ENCODE peak calls at places on chromosomes 1 and 21, in six cellular contexts. E is adrenal gland, U is tibial nerve, V is lower leg skin, Z is breast epithelium, X is suprapubic skin. Y is an unnamed sample.

GRCh38 chr21:14916676-14917141 is 148.1 kb downstream of the NRIP1 start:
- DNase-seq in Z (no peak), X (no peak), V (no peak), U (no peak), E (no peak), Y (no peak)

GRCh38 chr1:3746784-3747521 is 5.3 kb upstream of the CCDC27 start:
- DNase-seq in Z (peak), X (peak), V (peak), E (peak), U (peak), Y (peak)

GRCh38 chr1:2115922-2116341 is 65.7 kb downstream of the PRKCZ start:
- DNase-seq in U (no peak), V (no peak), X (no peak), E (no peak), Z (no peak), Y (no peak)

GRCh38 chr1:170461362-170461761 is 70.6 kb upstream of the GORAB start:
- DNase-seq in U (no peak), E (no peak), Z (no peak), V (no peak), X (no peak), Y (no peak)

GRCh38 chr1:237258871-237259270 is 216.9 kb downstream of the RYR2 start:
- DNase-seq in U (no peak), Z (no peak), X (no peak), E (no peak), V (no peak), Y (no peak)

GRCh38 chr21:30336596-30336995 is 898 bp downstream of the KRTAP27-1 start:
- DNase-seq in Z (no peak), E (no peak), X (no peak), U (no peak), V (no peak), Y (no peak)

GRCh38 chr21:36338975-36339374 is 19.0 kb downstream of the MORC3 start:
- DNase-seq in V (no peak), X (no peak), Z (no peak), E (no peak), U (no peak), Y (no peak)

GRCh38 chr1:20483833-20484525 is 2.0 kb downstream of the CAMK2N1 start:
- DNase-seq in X (no peak), U (no peak), Z (no peak), V (no peak), E (peak), Y (no peak)

GRCh38 chr1:230976825-230977747 is 1.6 kb downstream of the TTC13 start:
- DNase-seq in E (no peak), U (no peak), X (no peak), Z (no peak), V (no peak), Y (no peak)

GRCh38 chr1:63773815-63774616 is at the start of gene ROR1:
- DNase-seq in E (peak), U (peak), Z (peak), X (peak), V (peak), Y (peak)

GRCh38 chr1:116411784-116412479 is 38.9 kb downstream of the ATP1A1 start:
- DNase-seq in E (no peak), U (no peak), Z (no peak), X (no peak), V (no peak), Y (no peak)

GRCh38 chr1:169484683-169485426 is 889 bp downstream of the SLC19A2 start:
- DNase-seq in U (peak), E (peak), Z (peak), V (peak), X (peak), Y (peak)

GRCh38 chr1:27633298-27633610 is 1.7 kb downstream of the FGR start:
- DNase-seq in U (no peak), Z (no peak), X (no peak), E (no peak), V (no peak), Y (no peak)

GRCh38 chr1:117396636-117397035 is 29.4 kb downstream of the MAN1A2 start:
- DNase-seq in X (no peak), E (no peak), Z (no peak), U (no peak), V (no peak), Y (no peak)

DNA sequence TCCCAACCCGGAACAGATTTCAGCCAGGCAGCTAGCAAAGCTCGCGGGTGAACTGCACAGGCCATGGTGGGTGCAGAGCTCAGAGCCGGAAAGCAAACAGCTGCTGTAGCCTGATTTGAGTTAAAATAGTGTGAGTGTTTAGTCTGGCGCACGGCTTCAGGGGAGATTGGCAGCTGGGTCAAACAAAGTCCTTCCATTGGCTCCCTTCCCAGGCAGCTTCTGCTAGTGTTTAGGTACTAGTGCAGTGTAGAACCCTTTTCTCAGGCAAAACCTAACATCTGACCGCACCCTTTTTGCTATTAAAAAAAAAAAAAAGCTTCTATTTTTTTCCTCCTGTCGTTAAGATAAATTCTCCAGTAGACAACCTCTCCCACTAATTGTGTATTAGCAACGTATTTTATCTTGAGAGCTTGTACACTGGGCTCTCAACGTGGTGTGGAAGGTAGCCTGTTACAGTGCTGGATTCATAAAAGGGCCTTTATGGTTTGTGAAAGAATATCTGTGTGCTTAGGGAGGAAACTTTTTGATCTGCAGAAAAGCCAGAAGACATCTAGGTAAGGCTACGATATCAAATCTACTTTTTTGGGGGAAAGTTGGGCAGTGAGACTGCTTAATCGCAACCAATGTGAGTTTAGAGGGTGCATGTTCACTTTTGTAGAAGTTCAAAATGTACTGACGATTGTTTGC is 689.5 kb downstream of the USP25 start:
- DNase-seq in X (peak), V (peak), U (peak), E (peak), Z (peak), Y (peak)
- TF ChIP-seq POLR2A in X (no peak), V (no peak), U (no peak), E (peak), Z (no peak), Y (no peak)

GRCh38 chr1:109426278-109427170 is at the start of gene PSMA5:
- DNase-seq in X (peak), E (peak), Z (peak), V (peak), U (peak), Y (peak)
- TF ChIP-seq POLR2A in X (no peak), E (peak), Z (peak), V (no peak), U (no peak), Y (peak)

DNA sequence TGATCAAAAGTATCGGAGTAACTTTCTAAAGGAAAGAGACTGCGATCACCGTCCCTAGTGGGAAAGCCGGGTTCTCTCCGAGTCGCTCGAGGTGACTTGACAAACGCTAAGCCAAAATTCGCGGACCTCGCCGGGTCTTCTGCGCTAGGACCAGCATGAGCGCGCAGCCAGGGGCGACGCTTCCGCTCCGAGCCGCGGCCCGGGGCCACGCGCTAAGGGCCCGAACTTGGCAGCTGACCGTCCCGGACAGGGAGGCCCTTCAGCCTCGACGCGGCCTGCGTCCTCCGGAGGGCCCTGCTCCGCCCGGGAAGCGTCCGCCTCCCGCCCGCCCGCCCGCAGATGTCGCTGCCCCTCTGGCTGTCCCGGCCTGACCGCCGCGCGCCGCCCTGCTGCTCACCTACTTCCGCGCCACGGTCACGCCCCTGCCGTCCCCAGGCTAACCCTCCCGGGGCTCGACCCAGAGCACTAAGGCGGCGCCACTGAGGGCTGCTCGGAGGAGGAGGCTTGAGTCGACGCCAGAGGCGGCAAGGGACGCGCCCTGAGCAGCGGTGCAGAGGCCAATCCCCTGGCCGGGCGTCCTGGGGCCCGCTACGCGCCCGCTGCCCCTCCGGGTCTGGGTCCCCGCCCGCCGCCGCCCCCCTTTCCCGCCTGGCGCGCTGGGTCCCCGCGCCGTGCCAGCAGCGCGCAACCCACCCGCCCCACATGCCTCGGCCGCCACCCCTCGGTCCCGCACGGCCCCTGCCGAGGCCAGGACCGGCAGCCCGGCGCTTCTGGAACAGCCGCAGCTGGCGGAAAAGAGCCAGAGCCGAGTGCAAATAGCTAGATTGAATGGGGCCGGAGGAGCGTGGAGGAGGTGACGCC is 896 bp upstream of the DUSP10 start:
- DNase-seq in E (peak), Z (peak), V (peak), U (peak), X (peak), Y (peak)
- TF ChIP-seq POLR2A in E (peak), Z (no peak), V (no peak), U (no peak), X (no peak), Y (peak)

GRCh38 chr1:233710031-233710430 is 96.1 kb downstream of the KCNK1 start:
- DNase-seq in E (no peak), V (no peak), U (no peak), X (no peak), Z (no peak), Y (no peak)
- TF ChIP-seq POLR2A in E (no peak), V (no peak), U (no peak), X (no peak), Z (no peak), Y (no peak)

DNA sequence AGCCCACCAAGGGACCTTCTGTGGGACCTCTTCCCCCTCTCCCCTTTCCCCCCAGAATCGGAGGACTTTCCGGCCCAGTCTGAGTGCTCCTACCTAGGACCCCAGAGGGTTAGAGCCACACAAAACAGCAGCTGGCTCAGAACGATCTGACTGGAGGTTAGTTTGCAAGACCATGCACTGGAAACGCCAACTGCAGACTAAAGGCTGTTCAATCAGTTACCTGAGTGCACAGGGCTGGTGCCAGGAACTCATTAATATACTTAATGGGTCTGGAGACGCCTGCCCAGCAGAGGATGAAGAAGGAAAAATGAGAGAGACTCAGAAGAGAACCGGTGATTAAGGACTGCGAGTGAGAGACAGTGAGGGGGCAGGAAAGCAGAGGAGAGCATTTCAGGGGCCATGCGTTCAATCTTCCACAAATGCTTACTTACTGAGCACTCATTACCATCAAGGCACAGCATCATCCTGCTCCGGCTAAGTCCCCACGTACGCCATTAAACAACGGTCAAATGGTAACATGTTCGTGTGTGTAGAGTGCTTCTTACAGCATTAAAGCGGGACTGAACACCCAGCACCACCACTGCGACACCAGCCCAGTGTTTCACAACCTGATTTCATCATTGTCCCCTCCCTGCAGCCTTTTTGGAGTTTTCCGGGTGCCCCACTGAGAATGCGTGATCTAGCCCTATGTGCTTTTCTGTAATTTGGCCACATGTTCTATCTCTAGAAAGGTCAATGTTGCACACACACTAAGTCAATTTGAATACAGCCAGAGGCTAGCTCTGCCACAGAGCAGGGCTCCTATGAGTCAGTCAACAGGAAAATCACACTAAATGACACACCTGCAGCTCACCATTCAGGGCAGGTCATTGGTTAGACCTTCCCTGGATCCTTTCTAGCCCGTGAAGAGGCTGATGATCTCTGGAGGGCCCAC is 7.6 kb downstream of the ENO1 start:
- DNase-seq in E (no peak), U (no peak), X (no peak), V (no peak), Z (no peak), Y (no peak)
- TF ChIP-seq POLR2A in E (no peak), U (no peak), X (no peak), V (no peak), Z (no peak), Y (no peak)

GRCh38 chr1:203326830-203327683 is 21.7 kb downstream of the BTG2 start:
- DNase-seq in U (peak), V (peak), E (peak), X (peak), Z (peak), Y (peak)
- TF ChIP-seq POLR2A in U (peak), V (no peak), E (peak), X (no peak), Z (peak), Y (peak)

GRCh38 chr1:201540846-201541735 is 2.2 kb downstream of the NAV1 start:
- DNase-seq in V (no peak), X (peak), U (no peak), Z (no peak), E (no peak), Y (no peak)

GRCh38 chr1:201538618-201539551 is at the start of gene NAV1:
- DNase-seq in E (peak), Z (peak), U (peak), X (peak), V (peak), Y (peak)

GRCh38 chr1:201537467-201537866 is 1.5 kb upstream of the NAV1 start:
- DNase-seq in X (no peak), U (no peak), Z (no peak), E (no peak), V (no peak), Y (no peak)

GRCh38 chr1:201537966-201538617 is 835 bp upstream of the NAV1 start:
- DNase-seq in X (peak), E (no peak), Z (no peak), V (no peak), U (no peak), Y (no peak)

GRCh38 chr1:201539561-201540404 is 856 bp downstream of the NAV1 start:
- DNase-seq in Z (no peak), V (peak), E (no peak), X (peak), U (no peak), Y (no peak)
- TF ChIP-seq POLR2A in Z (no peak), V (no peak), E (peak), X (no peak), U (no peak), Y (peak)

GRCh38 chr1:228081578-228082259 is 789 bp upstream of the ARF1 start:
- DNase-seq in E (no peak), Z (no peak), U (no peak), X (no peak), V (no peak), Y (no peak)

GRCh38 chr1:228081144-228081543 is 1.4 kb upstream of the ARF1 start:
- DNase-seq in X (no peak), E (no peak), Z (peak), U (peak), V (no peak), Y (no peak)

GRCh38 chr1:228083871-228084278 is 1.4 kb downstream of the ARF1 start:
- DNase-seq in Z (no peak), V (no peak), X (no peak), U (no peak), E (peak), Y (peak)

GRCh38 chr1:228082975-228083870 is 715 bp downstream of the ARF1 start:
- DNase-seq in Z (no peak), E (peak), X (no peak), U (peak), V (peak), Y (peak)

DNA sequence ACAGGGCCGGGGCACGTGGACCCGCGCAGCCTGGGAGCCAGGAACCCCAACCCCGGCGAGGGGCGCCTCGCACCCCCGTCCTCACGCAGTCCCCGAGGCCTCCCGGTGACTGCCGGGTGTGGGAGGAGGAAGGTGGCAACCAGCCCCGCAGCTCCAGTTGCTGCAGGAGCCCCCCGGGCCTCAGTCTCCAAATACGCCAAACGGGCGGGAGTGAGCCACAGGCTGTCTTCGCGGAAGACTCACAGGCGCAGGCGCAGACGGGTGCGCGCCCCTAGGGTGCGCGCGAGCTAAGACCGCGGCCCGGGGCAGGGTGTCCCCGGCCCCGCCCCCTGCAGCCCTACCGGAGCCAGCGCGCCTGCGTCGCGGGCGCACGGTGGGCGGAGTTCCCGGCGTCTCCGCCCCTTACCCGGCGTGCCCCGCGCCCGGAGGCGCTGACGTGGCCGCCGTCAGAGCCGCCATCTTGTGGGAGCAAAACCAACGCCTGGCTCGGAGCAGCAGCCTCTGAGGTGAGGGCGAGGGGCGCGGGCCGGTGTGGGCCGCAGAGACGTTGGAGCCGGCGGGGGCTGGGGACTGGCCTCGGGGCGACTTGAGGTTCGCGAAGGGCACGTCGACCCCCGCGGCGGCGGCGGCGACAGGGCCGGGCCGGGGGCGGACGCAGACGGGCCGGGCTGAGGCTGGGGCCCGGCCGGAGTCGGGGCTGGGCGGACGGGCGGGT is at the start of gene ARF1:
- DNase-seq in X (peak), E (peak), V (peak), Z (peak), U (peak), Y (peak)
- TF ChIP-seq POLR2A in X (peak), E (peak), V (peak), Z (no peak), U (peak), Y (peak)

DNA sequence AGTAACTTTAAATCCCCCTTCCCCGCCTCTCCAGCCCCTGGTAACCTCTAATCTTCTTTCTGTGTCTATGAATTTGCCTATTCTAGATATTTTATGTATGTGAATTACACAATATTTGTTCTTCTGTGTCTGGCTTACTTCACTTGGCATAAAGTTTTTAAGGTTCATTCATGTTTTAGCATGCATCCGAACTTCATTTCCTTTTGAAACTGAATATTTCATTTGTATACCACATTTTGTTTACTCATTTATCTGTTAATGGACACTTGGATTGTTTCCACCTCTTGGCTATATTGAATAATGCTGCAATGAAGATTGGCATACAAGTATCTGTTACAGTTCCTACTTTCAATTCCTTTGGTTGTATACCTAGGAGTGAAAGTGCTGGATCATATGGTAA is 205.3 kb downstream of the TM2D1 start:
- DNase-seq in Z (no peak), V (no peak), X (no peak), E (no peak), U (no peak), Y (no peak)
- TF ChIP-seq POLR2A in Z (no peak), V (no peak), X (no peak), E (no peak), U (no peak), Y (no peak)

GRCh38 chr1:26305667-26306289 is 658 bp downstream of the UBXN11 start:
- DNase-seq in Z (no peak), V (no peak), X (no peak), U (no peak), E (no peak), Y (no peak)

GRCh38 chr1:26307363-26307781 is 936 bp upstream of the UBXN11 start:
- DNase-seq in U (no peak), V (no peak), E (no peak), Z (no peak), X (no peak), Y (no peak)

GRCh38 chr1:26300586-26301275 is 5.7 kb downstream of the UBXN11 start:
- DNase-seq in Z (no peak), X (no peak), U (no peak), E (no peak), V (no peak), Y (no peak)

GRCh38 chr1:26302733-26303405 is 3.6 kb downstream of the UBXN11 start:
- DNase-seq in V (no peak), X (no peak), Z (no peak), E (no peak), U (no peak), Y (no peak)

GRCh38 chr1:26306290-26307221 is at the start of gene UBXN11:
- DNase-seq in U (peak), V (peak), Z (peak), X (peak), E (peak), Y (peak)
- TF ChIP-seq POLR2A in U (no peak), V (no peak), Z (no peak), X (no peak), E (no peak), Y (no peak)